ENCODE peak calls at places on chromosomes 11 and 22, in seven cellular contexts. R, J, G, N, X, H and Y are unnamed samples.

GRCh38 chr11:109071712-109072524 is 350.1 kb upstream of the C11orf87 start:
- DNase-seq in R (no peak), H (no peak), X (no peak), J (no peak), G (no peak), N (no peak), Y (no peak)

GRCh38 chr11:693415-693831 is 1.6 kb downstream of the DEAF1 start:
- DNase-seq in J (no peak), R (no peak), G (no peak), N (no peak), X (no peak), H (no peak), Y (peak)

GRCh38 chr11:92886243-92886905 is 83.1 kb upstream of the MTNR1B start:
- DNase-seq in H (peak), G (peak), J (peak), R (peak), N (peak), X (peak), Y (peak)

GRCh38 chr11:82007536-82007935 is 726.1 kb downstream of the FAM181B start:
- DNase-seq in H (no peak), X (no peak), G (no peak), J (no peak), R (no peak), N (no peak), Y (no peak)

GRCh38 chr22:49853981-49854791 is 542 bp downstream of the ZBED4 start:
- DNase-seq in H (no peak), X (no peak), J (peak), G (peak), R (no peak), N (peak), Y (peak)

GRCh38 chr11:9566561-9567063 is 6.9 kb upstream of the WEE1 start:
- DNase-seq in X (no peak), H (no peak), R (no peak), N (no peak), G (no peak), J (no peak), Y (no peak)

GRCh38 chr11:19753451-19754041 is 40.9 kb downstream of the NAV2 start:
- DNase-seq in R (no peak), X (no peak), N (no peak), J (no peak), H (no peak), G (no peak), Y (no peak)

GRCh38 chr11:129814244-129814992 is 1.2 kb upstream of the TMEM45B start:
- DNase-seq in G (peak), X (no peak), H (no peak), R (no peak), N (peak), J (no peak), Y (peak)

GRCh38 chr11:116148056-116148455 is 624.7 kb downstream of the BUD13 start:
- DNase-seq in N (no peak), R (no peak), X (no peak), J (no peak), G (no peak), H (no peak), Y (no peak)

GRCh38 chr22:25779426-25779825 is 37.4 kb downstream of the MYO18B start:
- DNase-seq in J (no peak), G (no peak), N (no peak), X (no peak), R (no peak), H (no peak), Y (no peak)

GRCh38 chr22:25782831-25783230 is 40.8 kb downstream of the MYO18B start:
- DNase-seq in R (no peak), H (no peak), N (no peak), G (no peak), J (no peak), X (no peak), Y (no peak)

GRCh38 chr22:25779890-25780289 is 37.9 kb downstream of the MYO18B start:
- DNase-seq in X (no peak), G (no peak), N (no peak), H (no peak), R (no peak), J (no peak), Y (no peak)

GRCh38 chr22:25781801-25782200 is 39.8 kb downstream of the MYO18B start:
- DNase-seq in R (no peak), N (no peak), G (no peak), J (no peak), X (no peak), H (no peak), Y (no peak)

DNA sequence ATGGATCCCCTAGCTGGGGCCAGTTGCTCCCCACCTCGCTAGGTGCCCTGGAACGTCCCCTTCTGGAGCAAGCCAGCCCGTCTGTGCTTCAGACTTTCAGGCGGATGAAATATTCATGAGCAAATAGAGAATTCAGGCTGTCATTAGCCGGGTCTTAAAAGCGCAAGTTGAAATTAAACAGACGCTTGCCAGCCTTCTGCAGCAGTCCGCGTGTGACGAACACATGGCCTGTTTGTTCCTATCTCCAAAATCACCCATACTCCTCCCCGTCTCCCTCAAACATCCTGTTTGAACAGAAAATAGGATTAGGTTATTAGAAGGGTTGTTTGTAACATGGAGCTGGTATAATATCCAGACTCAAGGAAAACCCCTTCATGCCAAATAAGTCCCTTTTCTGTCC is 38.7 kb downstream of the MYO18B start:
- DNase-seq in R (no peak), G (no peak), J (no peak), H (no peak), X (no peak), N (peak), Y (no peak)
- TF ChIP-seq JUND in R (no peak), G (no peak), J (no peak), H (no peak), X (no peak), N (no peak), Y (no peak)

DNA sequence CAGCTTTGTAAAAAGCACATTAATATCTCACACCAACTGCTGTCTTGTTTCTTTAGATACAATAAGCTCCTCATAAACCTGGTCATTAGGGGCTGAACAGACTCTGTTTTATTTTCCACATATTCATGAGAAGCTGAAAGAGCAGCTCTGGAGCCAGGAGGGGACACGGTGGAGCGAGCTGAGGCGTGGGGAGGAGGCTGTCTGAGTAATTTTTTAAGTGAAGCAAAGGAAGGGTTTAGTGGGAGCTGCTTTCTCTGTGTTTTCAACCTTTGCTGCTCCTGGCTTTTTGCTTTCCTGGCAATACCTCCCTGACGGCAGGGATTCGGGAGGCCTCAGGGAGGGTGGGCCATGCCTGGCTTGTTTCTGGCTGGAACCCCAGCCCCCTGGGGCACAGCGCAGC is 67.0 kb upstream of the EIF3D start:
- DNase-seq in J (no peak), N (no peak), X (no peak), R (no peak), H (no peak), G (no peak), Y (no peak)
- TF ChIP-seq JUND in J (no peak), N (no peak), X (no peak), R (no peak), H (no peak), G (no peak), Y (no peak)

GRCh38 chr11:17439316-17439782 is 37.3 kb downstream of the ABCC8 start:
- DNase-seq in X (peak), G (no peak), H (no peak), J (no peak), R (no peak), N (no peak), Y (peak)
- TF ChIP-seq JUND in X (peak), G (no peak), H (no peak), J (no peak), R (no peak), N (no peak), Y (no peak)

GRCh38 chr22:45848904-45849303 is 128.1 kb downstream of the WNT7B start:
- DNase-seq in X (no peak), H (no peak), J (no peak), N (no peak), G (no peak), R (no peak), Y (no peak)
- TF ChIP-seq JUND in X (no peak), H (no peak), J (no peak), N (no peak), G (no peak), R (no peak), Y (no peak)